ENCODE peak calls at places on chromosome 5, in ten cellular contexts. One of them, this sample, is unnamed.

GRCh38 chr5:1792842-1793266 is 6.8 kb downstream of the MRPL36 start:
- DNase-seq in prostate gland: no peak
- DNase-seq in GM12891: peak; percentile 68
- DNase-seq in tibial nerve: no peak
- DNase-seq in A549: no peak
- DNase-seq in erythroblast: no peak
- DNase-seq in lower leg skin: no peak
- DNase-seq in testis: no peak
- DNase-seq in body of pancreas: no peak
- DNase-seq in stomach: peak; percentile 38
- DNase-seq in this sample: peak; percentile 80

GRCh38 chr5:112205840-112206239 is 213.2 kb downstream of the EPB41L4A start:
- DNase-seq in A549: no peak
- DNase-seq in tibial nerve: no peak
- DNase-seq in body of pancreas: no peak
- DNase-seq in testis: no peak
- DNase-seq in lower leg skin: no peak
- DNase-seq in stomach: no peak
- DNase-seq in prostate gland: no peak
- DNase-seq in erythroblast: peak; percentile 81
- DNase-seq in GM12891: no peak
- DNase-seq in this sample: no peak

GRCh38 chr5:133552925-133553525 is 59.3 kb downstream of the FSTL4 start:
- DNase-seq in testis: peak; percentile 70
- DNase-seq in prostate gland: peak; percentile 46
- DNase-seq in stomach: peak; percentile 55
- DNase-seq in tibial nerve: peak; percentile 18
- DNase-seq in lower leg skin: peak; percentile 29
- DNase-seq in A549: peak; percentile 62
- DNase-seq in GM12891: peak; percentile 35
- DNase-seq in erythroblast: peak; percentile 51
- DNase-seq in body of pancreas: peak; percentile 55
- DNase-seq in this sample: peak; percentile 57

GRCh38 chr5:155735388-155735787 is 591.6 kb upstream of the SGCD start:
- DNase-seq in prostate gland: no peak
- DNase-seq in GM12891: no peak
- DNase-seq in tibial nerve: no peak
- DNase-seq in erythroblast: no peak
- DNase-seq in lower leg skin: no peak
- DNase-seq in A549: no peak
- DNase-seq in body of pancreas: no peak
- DNase-seq in stomach: no peak
- DNase-seq in testis: no peak
- DNase-seq in this sample: no peak

GRCh38 chr5:154646841-154647759 is 108.1 kb upstream of the LARP1 start:
- DNase-seq in erythroblast: peak; percentile 93
- DNase-seq in stomach: peak; percentile 81
- DNase-seq in A549: no peak
- DNase-seq in testis: peak; percentile 51
- DNase-seq in GM12891: peak; percentile 41
- DNase-seq in lower leg skin: no peak
- DNase-seq in body of pancreas: peak; percentile 93
- DNase-seq in prostate gland: no peak
- DNase-seq in tibial nerve: no peak
- DNase-seq in this sample: no peak

GRCh38 chr5:147148715-147149114 is 86.1 kb upstream of the STK32A start:
- DNase-seq in tibial nerve: no peak
- DNase-seq in lower leg skin: no peak
- DNase-seq in A549: no peak
- DNase-seq in body of pancreas: no peak
- DNase-seq in prostate gland: no peak
- DNase-seq in erythroblast: no peak
- DNase-seq in testis: no peak
- DNase-seq in stomach: no peak
- DNase-seq in GM12891: no peak
- DNase-seq in this sample: no peak

GRCh38 chr5:138523406-138523805 is 19.6 kb downstream of the ETF1 start:
- DNase-seq in testis: no peak
- DNase-seq in stomach: no peak
- DNase-seq in prostate gland: no peak
- DNase-seq in body of pancreas: no peak
- DNase-seq in A549: no peak
- DNase-seq in erythroblast: no peak
- DNase-seq in GM12891: no peak
- DNase-seq in tibial nerve: no peak
- DNase-seq in lower leg skin: no peak
- DNase-seq in this sample: no peak

GRCh38 chr5:98474802-98475201 is 298.7 kb upstream of the RGMB start:
- DNase-seq in body of pancreas: no peak
- DNase-seq in stomach: no peak
- DNase-seq in testis: no peak
- DNase-seq in tibial nerve: no peak
- DNase-seq in GM12891: no peak
- DNase-seq in erythroblast: no peak
- DNase-seq in A549: no peak
- DNase-seq in lower leg skin: no peak
- DNase-seq in prostate gland: no peak
- DNase-seq in this sample: no peak

GRCh38 chr5:74738406-74738805 is 28.5 kb downstream of the GFM2 start:
- DNase-seq in erythroblast: no peak
- DNase-seq in stomach: no peak
- DNase-seq in tibial nerve: no peak
- DNase-seq in body of pancreas: no peak
- DNase-seq in GM12891: no peak
- DNase-seq in testis: no peak
- DNase-seq in prostate gland: no peak
- DNase-seq in A549: no peak
- DNase-seq in lower leg skin: no peak
- DNase-seq in this sample: no peak

GRCh38 chr5:172114875-172115422 is 73.1 kb downstream of the STK10 start:
- DNase-seq in erythroblast: peak; percentile 95
- DNase-seq in prostate gland: no peak
- DNase-seq in testis: peak; percentile 86
- DNase-seq in GM12891: peak; percentile 81
- DNase-seq in lower leg skin: no peak
- DNase-seq in stomach: peak; percentile 43
- DNase-seq in body of pancreas: peak; percentile 70
- DNase-seq in A549: no peak
- DNase-seq in tibial nerve: no peak
- DNase-seq in this sample: no peak
- TF ChIP-seq POLR2A in erythroblast: peak; percentile 63
- TF ChIP-seq POLR2A in prostate gland: no peak
- TF ChIP-seq POLR2A in testis: no peak
- TF ChIP-seq POLR2A in GM12891: peak; percentile 97
- TF ChIP-seq POLR2A in lower leg skin: no peak
- TF ChIP-seq POLR2A in stomach: no peak
- TF ChIP-seq POLR2A in body of pancreas: no peak
- TF ChIP-seq POLR2A in A549: no peak
- TF ChIP-seq POLR2A in tibial nerve: no peak
- TF ChIP-seq POLR2A in this sample: no peak

DNA sequence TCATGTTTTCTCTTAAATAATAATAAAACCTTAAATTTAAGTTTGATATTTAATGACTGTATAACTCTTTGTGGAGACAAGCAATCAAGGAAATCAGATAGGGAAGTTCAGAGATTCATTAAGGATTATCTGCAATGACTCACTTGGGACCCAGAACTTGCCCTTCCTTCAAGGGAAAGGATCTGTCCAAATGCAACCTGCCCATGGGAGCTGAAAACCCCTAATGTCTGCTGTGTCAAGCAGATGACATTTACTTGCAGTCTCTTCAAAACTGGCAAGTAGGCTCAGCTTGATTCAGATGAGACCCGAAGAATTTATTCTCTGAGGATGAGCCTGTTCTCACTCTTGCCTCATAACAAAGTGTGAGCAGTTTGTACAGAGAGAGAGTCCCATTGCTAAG is 1577.6 kb downstream of the EFNA5 start:
- DNase-seq in erythroblast: no peak
- DNase-seq in testis: no peak
- DNase-seq in prostate gland: no peak
- DNase-seq in tibial nerve: no peak
- DNase-seq in body of pancreas: no peak
- DNase-seq in lower leg skin: no peak
- DNase-seq in GM12891: no peak
- DNase-seq in stomach: no peak
- DNase-seq in A549: no peak
- DNase-seq in this sample: no peak
- TF ChIP-seq POLR2A in erythroblast: no peak
- TF ChIP-seq POLR2A in testis: no peak
- TF ChIP-seq POLR2A in prostate gland: no peak
- TF ChIP-seq POLR2A in tibial nerve: no peak
- TF ChIP-seq POLR2A in body of pancreas: no peak
- TF ChIP-seq POLR2A in lower leg skin: no peak
- TF ChIP-seq POLR2A in GM12891: no peak
- TF ChIP-seq POLR2A in stomach: no peak
- TF ChIP-seq POLR2A in A549: no peak
- TF ChIP-seq POLR2A in this sample: no peak

GRCh38 chr5:61332891-61333350 is 863 bp downstream of the ZSWIM6 start:
- DNase-seq in tibial nerve: no peak
- DNase-seq in testis: peak; percentile 49
- DNase-seq in prostate gland: peak; percentile 33
- DNase-seq in GM12891: peak; percentile 37
- DNase-seq in body of pancreas: peak; percentile 74
- DNase-seq in lower leg skin: no peak
- DNase-seq in erythroblast: peak; percentile 56
- DNase-seq in stomach: peak; percentile 50
- DNase-seq in A549: peak; percentile 63
- DNase-seq in this sample: peak; percentile 56

GRCh38 chr5:61330879-61331406 is 1.1 kb upstream of the ZSWIM6 start:
- DNase-seq in erythroblast: peak; percentile 70
- DNase-seq in GM12891: peak; percentile 29
- DNase-seq in tibial nerve: no peak
- DNase-seq in A549: peak; percentile 70
- DNase-seq in stomach: peak; percentile 91
- DNase-seq in testis: peak; percentile 78
- DNase-seq in prostate gland: peak; percentile 81
- DNase-seq in lower leg skin: peak; percentile 40
- DNase-seq in body of pancreas: peak; percentile 87
- DNase-seq in this sample: peak; percentile 54

GRCh38 chr5:61332369-61332745 is 299 bp downstream of the ZSWIM6 start:
- DNase-seq in prostate gland: peak; percentile 25
- DNase-seq in stomach: peak; percentile 41
- DNase-seq in body of pancreas: peak; percentile 48
- DNase-seq in GM12891: peak; percentile 15
- DNase-seq in tibial nerve: no peak
- DNase-seq in A549: no peak
- DNase-seq in lower leg skin: no peak
- DNase-seq in erythroblast: peak; percentile 69
- DNase-seq in testis: no peak
- DNase-seq in this sample: no peak

GRCh38 chr5:61330341-61330878 is 1.6 kb upstream of the ZSWIM6 start:
- DNase-seq in testis: peak; percentile 69
- DNase-seq in prostate gland: peak; percentile 43
- DNase-seq in A549: peak; percentile 59
- DNase-seq in lower leg skin: no peak
- DNase-seq in tibial nerve: no peak
- DNase-seq in GM12891: no peak
- DNase-seq in body of pancreas: peak; percentile 39
- DNase-seq in stomach: no peak
- DNase-seq in erythroblast: peak; percentile 64
- DNase-seq in this sample: peak; percentile 33

DNA sequence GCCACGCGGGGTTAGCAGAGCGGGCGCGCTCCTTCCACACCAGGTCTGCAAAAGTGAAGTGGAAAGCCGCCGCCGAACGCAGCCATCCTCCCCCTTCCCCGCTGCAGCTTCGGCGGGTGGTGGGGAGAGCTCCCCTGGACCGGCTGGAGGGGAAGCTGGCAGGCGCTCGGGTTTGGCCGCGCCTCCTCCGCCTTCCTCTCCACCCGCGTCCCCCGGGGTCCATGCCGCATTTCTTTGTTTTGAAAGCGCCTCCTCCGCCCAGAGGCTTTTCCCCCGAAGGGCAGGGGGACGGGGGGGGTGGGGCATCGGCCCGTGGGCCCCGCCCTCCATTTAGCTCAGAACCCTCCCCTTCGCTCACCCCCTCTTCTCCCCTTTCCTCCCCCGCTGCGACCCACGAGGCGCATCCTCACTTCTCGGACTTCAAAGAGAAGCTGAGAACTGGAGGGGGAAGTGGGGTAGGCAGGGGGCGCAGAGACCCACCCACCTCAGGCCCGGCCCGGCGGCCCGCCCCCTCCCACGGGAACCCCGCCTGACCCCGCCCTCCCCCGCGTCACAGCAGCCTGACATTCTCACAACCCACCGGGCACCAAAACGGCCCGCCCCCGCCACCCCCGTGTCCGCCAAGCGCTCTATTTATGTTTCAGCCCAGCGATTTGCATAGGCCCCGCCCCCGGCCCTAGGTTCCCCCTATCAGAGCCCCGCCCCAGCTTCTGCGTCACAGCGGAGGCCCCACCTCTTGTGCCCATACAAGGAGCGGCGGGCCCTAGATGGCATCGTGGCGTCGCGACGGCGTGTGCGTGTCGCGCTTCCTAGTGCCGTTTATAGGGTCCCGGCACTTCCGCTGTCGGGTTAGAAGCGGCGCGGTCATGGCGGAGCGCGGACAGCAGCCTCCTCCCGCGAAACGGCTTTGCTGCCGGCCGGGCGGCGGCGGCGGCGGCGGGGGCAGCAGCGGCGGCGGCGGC is at the start of gene ZSWIM6:
- DNase-seq in lower leg skin: peak; percentile 99
- DNase-seq in tibial nerve: peak; percentile 100
- DNase-seq in prostate gland: peak; percentile 100
- DNase-seq in testis: peak; percentile 100
- DNase-seq in erythroblast: peak; percentile 99
- DNase-seq in A549: peak; percentile 93
- DNase-seq in body of pancreas: peak; percentile 100
- DNase-seq in stomach: peak; percentile 100
- DNase-seq in GM12891: peak; percentile 89
- DNase-seq in this sample: peak; percentile 90
- TF ChIP-seq POLR2A in lower leg skin: no peak
- TF ChIP-seq POLR2A in tibial nerve: peak; percentile 98
- TF ChIP-seq POLR2A in prostate gland: peak; percentile 94
- TF ChIP-seq POLR2A in testis: peak; percentile 85
- TF ChIP-seq POLR2A in erythroblast: no peak
- TF ChIP-seq POLR2A in A549: peak; percentile 93
- TF ChIP-seq POLR2A in body of pancreas: peak; percentile 98
- TF ChIP-seq POLR2A in stomach: peak; percentile 72
- TF ChIP-seq POLR2A in GM12891: peak; percentile 94
- TF ChIP-seq POLR2A in this sample: peak; percentile 99

GRCh38 chr5:180802325-180803180 is at the start of gene MGAT1:
- DNase-seq in lower leg skin: peak; percentile 89
- DNase-seq in tibial nerve: peak; percentile 90
- DNase-seq in testis: peak; percentile 89
- DNase-seq in erythroblast: peak; percentile 84
- DNase-seq in A549: peak; percentile 79
- DNase-seq in GM12891: peak; percentile 89
- DNase-seq in stomach: peak; percentile 86
- DNase-seq in body of pancreas: peak; percentile 88
- DNase-seq in prostate gland: peak; percentile 86
- DNase-seq in this sample: peak; percentile 71
- TF ChIP-seq POLR2A in lower leg skin: no peak
- TF ChIP-seq POLR2A in tibial nerve: peak; percentile 92
- TF ChIP-seq POLR2A in testis: peak; percentile 49
- TF ChIP-seq POLR2A in erythroblast: peak; percentile 73
- TF ChIP-seq POLR2A in A549: peak; percentile 88
- TF ChIP-seq POLR2A in GM12891: peak; percentile 46
- TF ChIP-seq POLR2A in stomach: no peak
- TF ChIP-seq POLR2A in body of pancreas: peak; percentile 91
- TF ChIP-seq POLR2A in prostate gland: peak; percentile 84
- TF ChIP-seq POLR2A in this sample: peak; percentile 93